ENCODE peak calls at places on chromosomes 1 and 21, in four cellular contexts. J is omental fat pad, U is HuH-7, O is T-helper 17 cell. S is an unnamed sample.

GRCh38 chr1:22398656-22399420 is 52.8 kb upstream of the ZBTB40 start:
- DNase-seq in J (no peak), U (no peak), O (no peak), S (no peak)

GRCh38 chr21:33121715-33122475 is 52.0 kb downstream of the OLIG1 start:
- DNase-seq in J (no peak), U (no peak), O (no peak), S (no peak)

GRCh38 chr1:185045793-185046441 is 559 bp downstream of the RNF2 start:
- DNase-seq in J (no peak), U (peak), O (no peak), S (peak)

GRCh38 chr1:32962248-32962896 is 2.2 kb downstream of the RNF19B start:
- DNase-seq in J (no peak), U (peak), O (no peak), S (no peak)

GRCh38 chr1:51280321-51281096 is 44.4 kb downstream of the RNF11 start:
- DNase-seq in J (no peak), U (no peak), O (no peak), S (no peak)

GRCh38 chr1:53123462-53124129 is 18.8 kb downstream of the SLC1A7 start:
- DNase-seq in J (no peak), U (no peak), O (no peak), S (no peak)

GRCh38 chr21:42220138-42220701 is 1.3 kb downstream of the ABCG1 start:
- DNase-seq in J (no peak), U (peak), O (peak), S (peak)

GRCh38 chr1:165496493-165496892 is 47.3 kb upstream of the LRRC52 start:
- DNase-seq in J (no peak), U (no peak), O (no peak), S (no peak)

GRCh38 chr1:66525086-66525485 is 8.9 kb upstream of the SGIP1 start:
- DNase-seq in J (no peak), U (no peak), O (no peak), S (no peak)

GRCh38 chr1:228900099-228900965 is 165.1 kb downstream of the RHOU start:
- DNase-seq in J (no peak), U (no peak), O (no peak), S (no peak)

GRCh38 chr1:243621973-243622372 is 228.1 kb downstream of the AKT3 start:
- DNase-seq in J (no peak), U (no peak), O (no peak), S (no peak)

GRCh38 chr1:10510520-10511493 is 36.1 kb downstream of the PEX14 start:
- DNase-seq in J (no peak), U (no peak), O (peak), S (no peak)

S was measured in stomach.